ENCODE peak calls at places on chromosomes 6 and 20, in five cellular contexts. D is T-helper 1 cell, R is K562, E is SHP77, Y is NCI-H146. B is an unnamed sample.

GRCh38 chr6:53192590-53193232 is 44.1 kb upstream of the GCM1 start:
- DNase-seq in D (no peak), R (no peak), E (no peak), Y (peak), B (no peak)

GRCh38 chr20:46438156-46438750 is 31.8 kb upstream of the ELMO2 start:
- DNase-seq in D (no peak), R (peak), E (peak), Y (peak), B (no peak)

GRCh38 chr20:728022-728944 is 40.0 kb downstream of the SLC52A3 start:
- DNase-seq in D (no peak), R (peak), E (peak), Y (peak), B (no peak)

GRCh38 chr20:8267009-8267408 is 134.9 kb downstream of the PLCB1 start:
- DNase-seq in D (no peak), R (no peak), E (peak), Y (peak), B (no peak)

GRCh38 chr6:41352907-41353306 is 17.5 kb downstream of the NCR2 start:
- DNase-seq in D (no peak), R (no peak), E (no peak), Y (no peak), B (no peak)

GRCh38 chr6:24394777-24395437 is 7.8 kb upstream of the MRS2 start:
- DNase-seq in D (no peak), R (no peak), E (no peak), Y (no peak), B (no peak)

GRCh38 chr20:63745961-63746765 is 6.6 kb downstream of the SLC2A4RG start:
- DNase-seq in D (no peak), R (no peak), E (no peak), Y (no peak), B (no peak)

GRCh38 chr6:165605182-165605875 is 57.7 kb downstream of the PDE10A start:
- DNase-seq in D (no peak), R (no peak), E (no peak), Y (no peak), B (no peak)

GRCh38 chr6:10315034-10315433 is 99.8 kb downstream of the TFAP2A start:
- DNase-seq in D (no peak), R (no peak), E (no peak), Y (peak), B (no peak)

GRCh38 chr6:5541751-5542432 is 280.6 kb downstream of the FARS2 start:
- DNase-seq in D (no peak), R (no peak), E (no peak), Y (no peak), B (no peak)

GRCh38 chr20:31475472-31476312 is 604 bp downstream of the REM1 start:
- DNase-seq in D (no peak), R (no peak), E (no peak), Y (no peak), B (no peak)

GRCh38 chr6:134480593-134480992 is 162.7 kb upstream of the SGK1 start:
- DNase-seq in D (no peak), R (no peak), E (no peak), Y (no peak), B (no peak)

GRCh38 chr6:18241208-18241836 is 23.0 kb downstream of the DEK start:
- DNase-seq in D (no peak), R (no peak), E (no peak), Y (no peak), B (no peak)

GRCh38 chr6:11525468-11526155 is 11.9 kb upstream of the TMEM170B start:
- DNase-seq in D (no peak), R (no peak), E (no peak), Y (no peak), B (no peak)

GRCh38 chr20:5919634-5920544 is 30.4 kb downstream of the TRMT6 start:
- DNase-seq in D (no peak), R (no peak), E (no peak), Y (no peak), B (no peak)

GRCh38 chr6:159594106-159594749 is 98.8 kb downstream of the SOD2 start:
- DNase-seq in D (no peak), R (no peak), E (no peak), Y (no peak), B (no peak)

GRCh38 chr20:32332614-32333013 is 25.5 kb upstream of the ASXL1 start:
- DNase-seq in D (no peak), R (no peak), E (no peak), Y (no peak), B (no peak)

GRCh38 chr6:36906539-36906938 is 20.8 kb downstream of the C6orf89 start:
- DNase-seq in D (no peak), R (no peak), E (no peak), Y (no peak), B (no peak)

GRCh38 chr6:157158897-157159296 is 164.4 kb downstream of the TMEM242 start:
- DNase-seq in D (no peak), R (no peak), E (no peak), Y (no peak), B (no peak)

GRCh38 chr6:166307082-166307980 is 861 bp downstream of the PRR18 start:
- DNase-seq in D (no peak), R (no peak), E (no peak), Y (peak), B (no peak)

GRCh38 chr6:13004610-13005009 is 288.0 kb downstream of the PHACTR1 start:
- DNase-seq in D (no peak), R (no peak), E (no peak), Y (peak), B (no peak)

GRCh38 chr20:15047561-15047960 is 710.1 kb upstream of the FLRT3 start:
- DNase-seq in D (no peak), R (no peak), E (no peak), Y (no peak), B (no peak)

GRCh38 chr20:62837790-62838458 is 21.1 kb downstream of the COL9A3 start:
- DNase-seq in D (no peak), R (no peak), E (peak), Y (no peak), B (no peak)

GRCh38 chr20:12528591-12529041 is 480.2 kb upstream of the SPTLC3 start:
- DNase-seq in D (no peak), R (no peak), E (no peak), Y (peak), B (no peak)

GRCh38 chr6:123829302-123829953 is 25.8 kb downstream of the NKAIN2 start:
- DNase-seq in D (no peak), R (no peak), E (no peak), Y (no peak), B (no peak)

GRCh38 chr6:54716869-54717268 is 129.7 kb upstream of the FAM83B start:
- DNase-seq in D (no peak), R (no peak), E (no peak), Y (no peak), B (no peak)

GRCh38 chr6:33297406-33297955 is 1.3 kb downstream of the RGL2 start:
- DNase-seq in D (no peak), R (peak), E (no peak), Y (no peak), B (no peak)

GRCh38 chr6:98633886-98634285 is 200.5 kb upstream of the POU3F2 start:
- DNase-seq in D (no peak), R (no peak), E (no peak), Y (no peak), B (no peak)

GRCh38 chr20:19376451-19376971 is 164.1 kb downstream of the SLC24A3 start:
- DNase-seq in D (no peak), R (no peak), E (no peak), Y (no peak), B (no peak)

GRCh38 chr6:26024651-26025046 is 62.0 kb downstream of the TRIM38 start:
- DNase-seq in D (no peak), R (no peak), E (no peak), Y (no peak), B (no peak)

GRCh38 chr6:161486326-161486725 is 212.5 kb upstream of the AGPAT4 start:
- DNase-seq in D (no peak), R (no peak), E (peak), Y (no peak), B (no peak)

GRCh38 chr6:74066168-74066871 is 370.3 kb downstream of the CD109 start:
- DNase-seq in D (no peak), R (no peak), E (no peak), Y (no peak), B (no peak)

GRCh38 chr20:46073443-46073842 is 16.3 kb downstream of the NCOA5 start:
- DNase-seq in D (no peak), R (no peak), E (no peak), Y (no peak), B (no peak)

GRCh38 chr6:99514089-99514488 is 1.1 kb downstream of the USP45 start:
- DNase-seq in D (no peak), R (no peak), E (no peak), Y (peak), B (no peak)

GRCh38 chr20:57633945-57634491 is 13.8 kb upstream of the ZBP1 start:
- DNase-seq in D (no peak), R (no peak), E (no peak), Y (no peak), B (no peak)

GRCh38 chr6:44486002-44486421 is 98.5 kb downstream of the CDC5L start:
- DNase-seq in D (no peak), R (no peak), E (no peak), Y (no peak), B (no peak)

B was measured in NCI-H1417 treated with DMSO at 0.1 percent for 48 hours.